ENCODE peak calls at places on chromosomes 11 and 22, in nine cellular contexts. L, F, I, G, D, E, P, K and R are unnamed samples.

GRCh38 chr11:31882951-31883392 is 71.8 kb upstream of the PAX6 start:
- DNase-seq in L (peak), F (no peak), I (no peak), G (no peak), D (no peak), E (no peak), P (no peak), K (no peak), R (no peak)

GRCh38 chr11:64461081-64461480 is 102.1 kb downstream of the RPS6KA4 start:
- DNase-seq in L (no peak), F (no peak), I (no peak), G (no peak), D (no peak), E (peak), P (no peak), K (no peak), R (no peak)

GRCh38 chr11:134566311-134566710 is 154.3 kb upstream of the B3GAT1 start:
- DNase-seq in L (no peak), F (no peak), I (no peak), G (no peak), D (no peak), E (peak), P (no peak), K (no peak), R (no peak)

GRCh38 chr11:643849-644738 is 7.0 kb downstream of the DRD4 start:
- DNase-seq in L (no peak), F (no peak), I (no peak), G (no peak), D (no peak), E (no peak), P (no peak), K (no peak), R (no peak)

GRCh38 chr22:31917227-31917921 is 27.0 kb upstream of the YWHAH start:
- DNase-seq in L (no peak), F (no peak), I (no peak), G (no peak), D (no peak), E (no peak), P (no peak), K (no peak), R (no peak)

GRCh38 chr22:26489447-26490036 is 5.9 kb downstream of the SRRD start:
- DNase-seq in L (no peak), F (no peak), I (no peak), G (no peak), D (no peak), E (no peak), P (no peak), K (peak), R (no peak)

GRCh38 chr11:31676280-31676982 is 134.7 kb downstream of the PAX6 start:
- DNase-seq in L (no peak), F (no peak), I (no peak), G (no peak), D (no peak), E (no peak), P (no peak), K (no peak), R (no peak)

GRCh38 chr22:38751422-38752346 is 4.1 kb downstream of the SUN2 start:
- DNase-seq in L (no peak), F (peak), I (no peak), G (peak), D (no peak), E (peak), P (peak), K (no peak), R (no peak)

GRCh38 chr22:21682385-21683175 is 16.8 kb downstream of the PPIL2 start:
- DNase-seq in L (no peak), F (no peak), I (no peak), G (no peak), D (peak), E (no peak), P (no peak), K (no peak), R (no peak)

GRCh38 chr11:31443802-31444201 is 65.6 kb downstream of the IMMP1L start:
- DNase-seq in L (no peak), F (no peak), I (no peak), G (no peak), D (no peak), E (no peak), P (no peak), K (no peak), R (no peak)

GRCh38 chr11:66353762-66354161 is 6.3 kb upstream of the B4GAT1 start:
- DNase-seq in L (no peak), F (no peak), I (no peak), G (no peak), D (no peak), E (no peak), P (peak), K (no peak), R (no peak)

GRCh38 chr11:96091476-96091875 is 167.6 kb upstream of the MTMR2 start:
- DNase-seq in L (no peak), F (no peak), I (no peak), G (no peak), D (no peak), E (no peak), P (no peak), K (no peak), R (no peak)
- TF ChIP-seq CTCF in L (peak), F (no peak), I (no peak), G (no peak), D (no peak), E (no peak), P (no peak), K (no peak), R (no peak)

DNA sequence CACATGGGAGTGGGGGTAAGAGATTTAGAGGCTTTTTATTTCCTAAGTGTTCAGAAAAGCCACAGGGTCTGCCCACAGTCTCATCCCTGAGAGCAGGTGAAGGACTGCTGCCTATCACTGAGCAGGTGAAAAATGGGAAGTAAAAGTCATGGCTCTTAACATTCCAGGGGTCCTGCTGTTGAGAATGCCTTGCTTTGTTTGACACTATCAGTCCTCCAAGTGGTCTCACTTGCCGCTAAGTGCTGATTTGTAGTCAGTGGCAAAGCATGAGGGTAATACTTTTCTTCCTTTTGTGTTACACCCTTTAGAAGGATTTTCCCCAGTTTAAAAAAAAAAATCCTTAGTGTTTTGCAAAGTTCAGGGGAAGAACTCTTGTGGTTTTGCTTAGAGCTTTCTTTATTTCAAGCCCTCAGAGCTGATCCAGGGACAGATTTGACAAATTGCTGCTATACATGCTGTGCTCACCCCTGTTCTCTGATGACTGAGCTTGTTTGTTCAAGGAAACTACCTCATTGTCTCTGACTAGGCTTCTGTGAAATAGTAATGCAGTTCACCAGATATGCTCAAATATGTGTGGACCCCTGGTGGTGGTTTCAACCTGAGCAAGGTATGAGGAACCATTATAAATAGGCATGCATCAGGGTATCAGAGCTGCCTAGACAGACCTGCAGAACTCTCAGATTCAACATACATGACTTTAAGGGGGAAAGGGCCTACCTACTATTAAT is 141.0 kb downstream of the ARHGAP42 start:
- DNase-seq in L (peak), F (no peak), I (no peak), G (no peak), D (peak), E (no peak), P (no peak), K (no peak), R (no peak)
- TF ChIP-seq CTCF in L (peak), F (no peak), I (no peak), G (peak), D (peak), E (no peak), P (peak), K (peak), R (peak)

GRCh38 chr11:102287963-102288744 is 29.1 kb upstream of the BIRC3 start:
- DNase-seq in L (peak), F (no peak), I (no peak), G (no peak), D (no peak), E (no peak), P (peak), K (peak), R (no peak)
- TF ChIP-seq CTCF in L (peak), F (peak), I (peak), G (peak), D (peak), E (no peak), P (peak), K (peak), R (peak)

GRCh38 chr11:69659591-69659990 is 15.6 kb downstream of the LTO1 start:
- DNase-seq in L (no peak), F (no peak), I (no peak), G (no peak), D (no peak), E (no peak), P (no peak), K (no peak), R (no peak)
- TF ChIP-seq CTCF in L (no peak), F (no peak), I (no peak), G (no peak), D (no peak), E (no peak), P (no peak), K (no peak), R (no peak)